ENCODE peak calls at places on chromosome 17, in eight cellular contexts. E is IMR-90; O is astrocyte; W is mammary epithelial cell; U is sigmoid colon; V is CD4-positive, alpha-beta memory T cell; K is tibial nerve; N is cardiac muscle cell. G is an unnamed sample. For H3K36me3 and H3K27me3, the result is how much of the 10 kb centered on the place peaks cover.

GRCh38 chr17:30939059-30939689 is 17.4 kb downstream of the ADAP2 start:
- DNase-seq in E (no peak), O (no peak), W (no peak), U (no peak), V (no peak), K (no peak), N (no peak), G (no peak)

GRCh38 chr17:382644-383533 is 30.3 kb upstream of the RPH3AL start:
- DNase-seq in E (peak), O (peak), W (no peak), U (peak), V (no peak), K (peak), N (peak), G (no peak)

GRCh38 chr17:61822326-61823285 is 40.7 kb downstream of the BRIP1 start:
- DNase-seq in E (no peak), O (no peak), W (no peak), U (no peak), V (no peak), K (no peak), N (no peak), G (no peak)

GRCh38 chr17:4852504-4853075 is 19.4 kb downstream of the MINK1 start:
- DNase-seq in E (peak), O (peak), W (peak), U (no peak), V (peak), K (no peak), N (peak), G (peak)

GRCh38 chr17:32746698-32747097 is 130.2 kb downstream of the MYO1D start:
- DNase-seq in E (peak), O (no peak), W (peak), U (no peak), V (no peak), K (no peak), N (no peak), G (no peak)

GRCh38 chr17:44362479-44362963 is 1.1 kb downstream of the FAM171A2 start:
- DNase-seq in E (no peak), O (no peak), W (no peak), U (no peak), V (no peak), K (no peak), N (no peak), G (no peak)

GRCh38 chr17:49201481-49201927 is 8.9 kb downstream of the GNGT2 start:
- DNase-seq in E (peak), O (peak), W (no peak), U (no peak), V (no peak), K (no peak), N (no peak), G (no peak)

GRCh38 chr17:5425826-5426225 is 5.8 kb downstream of the RPAIN start:
- DNase-seq in E (no peak), O (no peak), W (no peak), U (no peak), V (no peak), K (no peak), N (no peak), G (no peak)

GRCh38 chr17:78745407-78746088 is 36.5 kb downstream of the CYTH1 start:
- DNase-seq in E (peak), O (no peak), W (no peak), U (no peak), V (peak), K (peak), N (peak), G (no peak)

GRCh38 chr17:29972277-29972676 is 30.8 kb downstream of the EFCAB5 start:
- DNase-seq in E (no peak), O (no peak), W (no peak), U (no peak), V (no peak), K (no peak), N (no peak), G (no peak)

GRCh38 chr17:56756536-56756935 is 77.2 kb downstream of the C17orf67 start:
- DNase-seq in E (peak), O (peak), W (peak), U (no peak), V (no peak), K (no peak), N (no peak), G (peak)

GRCh38 chr17:19386276-19386863 is 620 bp downstream of the MFAP4 start:
- DNase-seq in E (peak), O (peak), W (peak), U (peak), V (no peak), K (peak), N (no peak), G (peak)

GRCh38 chr17:7538891-7539290 is 10.0 kb upstream of the TNFSF12 start:
- DNase-seq in E (peak), O (peak), W (no peak), U (no peak), V (no peak), K (no peak), N (no peak), G (no peak)

GRCh38 chr17:78108726-78109488 is 19.6 kb downstream of the TMC6 start:
- DNase-seq in E (no peak), O (no peak), W (no peak), U (peak), V (no peak), K (no peak), N (no peak), G (no peak)

GRCh38 chr17:67800495-67800928 is 24.8 kb upstream of the BPTF start:
- DNase-seq in E (peak), O (peak), W (peak), U (peak), V (peak), K (peak), N (peak), G (peak)

GRCh38 chr17:29742210-29742513 is 119.5 kb upstream of the CORO6 start:
- DNase-seq in E (no peak), O (no peak), W (no peak), U (no peak), V (no peak), K (no peak), N (no peak), G (no peak)

GRCh38 chr17:59004338-59005111 is 102.2 kb downstream of the TRIM37 start:
- DNase-seq in E (peak), O (peak), W (peak), U (no peak), V (peak), K (peak), N (peak), G (peak)

GRCh38 chr17:72706396-72706981 is 386.0 kb downstream of the SLC39A11 start:
- DNase-seq in E (no peak), O (no peak), W (no peak), U (no peak), V (no peak), K (no peak), N (no peak), G (no peak)

GRCh38 chr17:45660474-45660873 is 123.6 kb upstream of the CRHR1 start:
- DNase-seq in E (no peak), O (no peak), W (no peak), U (no peak), V (no peak), K (no peak), N (peak), G (no peak)

GRCh38 chr17:83189013-83189672 is 109.7 kb downstream of the METRNL start:
- DNase-seq in E (no peak), O (no peak), W (no peak), U (peak), V (no peak), K (peak), N (no peak), G (no peak)

GRCh38 chr17:76539631-76540271 is at the start of gene PRCD:
- DNase-seq in E (no peak), O (no peak), W (no peak), U (no peak), V (no peak), K (no peak), N (no peak), G (no peak)

GRCh38 chr17:39651908-39652634 is 13.1 kb upstream of the TCAP start:
- DNase-seq in E (no peak), O (no peak), W (no peak), U (no peak), V (no peak), K (no peak), N (no peak), G (no peak)

GRCh38 chr17:866568-867087 is 84.5 kb downstream of the MRM3 start:
- DNase-seq in E (no peak), O (no peak), W (no peak), U (no peak), V (no peak), K (no peak), N (no peak), G (no peak)

GRCh38 chr17:33874617-33875060 is 380.4 kb upstream of the CCL2 start:
- DNase-seq in E (no peak), O (no peak), W (no peak), U (no peak), V (no peak), K (peak), N (no peak), G (no peak)

GRCh38 chr17:56835259-56835575 is 1.3 kb downstream of the DGKE start:
- DNase-seq in E (peak), O (no peak), W (no peak), U (no peak), V (no peak), K (no peak), N (no peak), G (no peak)

DNA sequence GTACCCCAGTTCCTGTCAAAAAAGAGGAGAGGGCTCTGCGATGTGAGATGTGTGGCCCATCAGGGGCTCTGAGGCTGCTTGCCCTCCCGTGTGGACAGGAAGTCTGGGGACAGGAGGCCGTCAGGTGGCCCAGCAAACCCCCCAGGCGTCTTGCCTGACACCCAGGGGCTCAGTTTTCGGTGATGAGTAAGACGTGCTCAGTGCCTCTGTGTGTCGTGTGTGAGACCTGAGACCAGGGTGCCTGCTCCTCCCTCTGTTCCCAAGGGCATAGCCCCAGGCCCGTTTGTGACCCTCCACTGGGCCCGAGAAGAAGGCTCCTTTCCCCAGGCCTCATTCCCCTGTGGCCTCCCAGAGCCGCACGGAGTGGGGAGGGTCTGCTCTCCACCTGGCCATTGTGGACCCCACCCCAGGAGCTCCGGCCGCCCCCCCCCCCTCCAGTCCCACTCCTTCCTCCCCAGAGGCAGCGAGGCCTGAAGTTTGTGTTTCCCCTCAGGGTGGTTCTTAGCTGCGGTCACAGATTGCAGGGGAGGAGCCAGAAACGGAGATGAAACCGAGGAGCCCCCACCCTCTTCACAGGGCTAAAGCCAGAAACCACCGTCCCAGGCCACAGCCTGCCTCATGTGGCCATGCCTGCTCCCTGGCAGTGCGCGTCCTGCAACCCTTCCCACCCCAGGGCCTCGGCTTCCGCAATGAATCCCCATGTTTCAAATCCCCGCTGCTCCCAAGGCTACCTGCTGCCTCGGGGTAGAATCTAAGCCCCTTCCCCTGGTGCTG is 4.9 kb upstream of the ACTG1 start:
- DNase-seq in E (no peak), O (no peak), W (no peak), U (no peak), V (no peak), K (no peak), N (peak), G (no peak)
- H3K4me3 ChIP-seq in E (no peak), O (peak), W (no peak), U (no peak), V (no peak), K (no peak), N (no peak), G (no peak)

GRCh38 chr17:2299756-2300155 is 3.8 kb downstream of the SMG6 start:
- DNase-seq in E (no peak), O (no peak), W (no peak), U (no peak), V (no peak), K (no peak), N (no peak), G (no peak)

GRCh38 chr17:2299136-2299535 is 4.4 kb downstream of the SMG6 start:
- DNase-seq in E (no peak), O (no peak), W (no peak), U (no peak), V (no peak), K (no peak), N (no peak), G (no peak)

GRCh38 chr17:2292100-2292499 is 11.5 kb downstream of the SMG6 start:
- DNase-seq in E (peak), O (peak), W (peak), U (no peak), V (no peak), K (no peak), N (peak), G (no peak)

GRCh38 chr17:2295575-2295974 is 8.0 kb downstream of the SMG6 start:
- DNase-seq in E (peak), O (no peak), W (peak), U (no peak), V (no peak), K (no peak), N (no peak), G (no peak)

GRCh38 chr17:2297023-2297422 is 6.6 kb downstream of the SMG6 start:
- DNase-seq in E (no peak), O (no peak), W (no peak), U (no peak), V (no peak), K (no peak), N (no peak), G (no peak)
- H3K36me3 ChIP-seq in E (under half), O (under half), W (under half), U (under half), V (half or more), K (under half), N (half or more), G (under half)

GRCh38 chr17:41553987-41554680 is 17.7 kb downstream of the KRT9 start:
- DNase-seq in E (no peak), O (no peak), W (no peak), U (no peak), V (no peak), K (peak), N (no peak), G (no peak)

GRCh38 chr17:41555105-41555887 is 16.6 kb downstream of the KRT9 start:
- DNase-seq in E (no peak), O (no peak), W (no peak), U (no peak), V (no peak), K (no peak), N (no peak), G (no peak)

GRCh38 chr17:41559548-41559947 is 12.3 kb downstream of the KRT9 start:
- DNase-seq in E (peak), O (peak), W (peak), U (no peak), V (no peak), K (no peak), N (no peak), G (no peak)

GRCh38 chr17:41553176-41553575 is 18.7 kb downstream of the KRT9 start:
- DNase-seq in E (peak), O (no peak), W (peak), U (no peak), V (no peak), K (no peak), N (no peak), G (peak)

DNA sequence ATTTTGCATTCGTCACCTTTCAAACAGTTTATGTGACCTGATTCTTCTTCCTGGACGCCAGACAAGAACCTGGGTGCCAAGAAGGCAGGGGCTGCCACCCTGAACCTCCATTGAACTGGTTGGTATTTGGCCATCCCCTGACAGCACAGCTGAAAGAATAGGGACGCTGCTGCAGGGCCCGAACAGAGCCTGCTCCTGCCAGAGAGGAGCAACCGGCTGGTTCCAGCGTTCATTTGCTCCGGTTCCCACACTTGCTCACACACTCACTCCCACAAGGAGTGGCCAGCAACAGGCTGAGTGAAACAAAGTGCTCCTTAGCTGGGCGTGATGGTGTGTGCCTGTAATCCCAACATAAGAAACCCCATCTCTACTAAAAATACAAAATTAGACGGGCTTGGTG is 14.9 kb downstream of the KRT9 start:
- DNase-seq in E (no peak), O (no peak), W (no peak), U (no peak), V (no peak), K (no peak), N (no peak), G (no peak)
- H3K27me3 ChIP-seq in E (under half), O (under half), W (under half), U (under half), V (under half), K (under half), N (under half), G (under half)

GRCh38 chr17:74872313-74873035 is at the start of gene FDXR:
- DNase-seq in E (peak), O (no peak), W (no peak), U (no peak), V (no peak), K (no peak), N (no peak), G (no peak)

GRCh38 chr17:74871329-74872076 is 1.3 kb downstream of the FDXR start:
- DNase-seq in E (no peak), O (no peak), W (no peak), U (no peak), V (no peak), K (no peak), N (no peak), G (no peak)

GRCh38 chr17:74873874-74874614 is 1.2 kb upstream of the FDXR start:
- DNase-seq in E (no peak), O (no peak), W (no peak), U (no peak), V (no peak), K (no peak), N (no peak), G (no peak)

GRCh38 chr17:74874615-74875037 is 1.8 kb upstream of the FDXR start:
- DNase-seq in E (no peak), O (no peak), W (no peak), U (no peak), V (no peak), K (no peak), N (no peak), G (no peak)

DNA sequence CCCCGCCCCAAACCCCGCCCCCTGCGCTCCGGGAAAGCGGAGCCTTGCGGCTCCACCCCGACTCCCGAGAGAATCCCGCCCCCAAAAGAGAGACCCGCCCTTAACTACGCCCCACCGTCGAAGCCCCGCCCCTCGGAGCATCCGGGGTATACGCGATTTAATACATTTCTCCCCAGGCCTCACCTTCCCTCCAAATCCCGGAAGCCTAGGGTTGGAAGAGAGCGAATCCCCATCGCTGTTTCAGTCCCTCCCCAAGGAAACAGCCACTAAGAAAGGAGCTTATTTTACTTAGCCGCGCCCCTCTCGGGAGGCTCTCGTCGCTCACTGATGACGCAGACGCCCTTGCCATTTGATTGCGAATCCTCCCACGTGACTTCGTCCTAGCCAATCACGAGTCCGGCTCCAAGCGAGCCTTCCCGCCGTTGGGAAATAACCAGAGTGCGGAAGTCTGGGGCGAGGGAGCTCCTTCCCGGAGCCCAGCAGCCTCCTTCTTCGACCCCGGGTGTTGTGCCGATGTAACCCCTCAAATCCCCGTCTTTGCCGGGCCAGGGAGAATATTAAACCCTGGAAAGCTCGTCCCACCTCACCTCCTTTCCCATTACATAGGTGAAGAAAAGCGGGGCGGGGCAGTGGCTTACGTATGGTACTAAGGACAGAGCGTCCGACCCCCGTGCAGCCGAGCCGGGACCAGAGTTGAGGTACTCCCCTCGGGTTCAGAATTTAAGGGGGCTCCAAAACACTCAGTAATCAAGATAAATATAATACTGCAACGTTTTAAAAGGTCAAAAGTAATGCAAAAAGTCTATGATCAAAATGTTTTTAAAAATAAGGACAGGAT is 461 bp upstream of the FDXR start:
- DNase-seq in E (peak), O (peak), W (peak), U (peak), V (peak), K (peak), N (peak), G (peak)
- H3K4me3 ChIP-seq in E (peak), O (peak), W (peak), U (peak), V (peak), K (peak), N (peak), G (peak)